ENCODE peak calls at places on chromosomes 13 and 19, in four cellular contexts. K is hypothalamus, R is T-helper 2 cell, F is T-helper 17 cell. A is an unnamed sample.

GRCh38 chr19:44585371-44586141 is 27.8 kb upstream of the IGSF23 start:
- DNase-seq in K (no peak), F (no peak), R (no peak), A (no peak)

GRCh38 chr13:102897371-102898138 is 51.7 kb downstream of the ERCC5 start:
- DNase-seq in F (no peak), K (no peak), R (no peak), A (no peak)

GRCh38 chr13:97600438-97601080 is 166.6 kb downstream of the RAP2A start:
- DNase-seq in R (no peak), K (no peak), F (no peak), A (no peak)

GRCh38 chr13:54337526-54337925 is 1308.9 kb downstream of the OLFM4 start:
- DNase-seq in R (no peak), K (no peak), F (no peak), A (no peak)

GRCh38 chr19:3193256-3194062 is 7.7 kb downstream of the NCLN start:
- DNase-seq in K (no peak), R (no peak), F (no peak), A (no peak)

GRCh38 chr13:49563513-49563912 is 21.8 kb downstream of the RCBTB1 start:
- DNase-seq in R (no peak), K (no peak), F (no peak), A (no peak)

GRCh38 chr13:99658266-99658991 is 157.2 kb downstream of the TM9SF2 start:
- DNase-seq in K (no peak), R (peak; percentile 21), F (peak; percentile 44), A (peak; percentile 27)

GRCh38 chr13:98977568-98978270 is at the start of gene DOCK9:
- DNase-seq in R (no peak), F (no peak), K (peak; percentile 59), A (peak; percentile 44)

GRCh38 chr19:12788025-12788681 is 3.1 kb upstream of the JUNB start:
- DNase-seq in K (no peak), F (no peak), R (no peak), A (no peak)

GRCh38 chr19:6772028-6772865 is at the start of gene VAV1:
- DNase-seq in F (peak; percentile 72), R (peak; percentile 55), K (peak; percentile 18), A (no peak)

GRCh38 chr13:50846861-50847475 is 3.5 kb upstream of the DLEU7 start:
- DNase-seq in K (no peak), F (no peak), R (no peak), A (no peak)